ENCODE peak calls at places on chromosomes 1 and 21, in eight cellular contexts. One of them, this sample, is unnamed.

GRCh38 chr1:10387611-10388386 is 11.1 kb upstream of the PGD start:
- DNase-seq in DND-41: peak; percentile 43
- DNase-seq in GM10248: peak; percentile 46
- DNase-seq in HFF-Myc: no peak
- DNase-seq in body of pancreas: peak; percentile 13
- DNase-seq in glutamatergic neuron: peak; percentile 31
- DNase-seq in IMR-90: peak; percentile 82
- DNase-seq in ovary: peak; percentile 46
- DNase-seq in this sample: no peak

GRCh38 chr1:53826367-53826766 is 11.7 kb downstream of the NDC1 start:
- DNase-seq in DND-41: no peak
- DNase-seq in GM10248: no peak
- DNase-seq in HFF-Myc: peak; percentile 17
- DNase-seq in body of pancreas: no peak
- DNase-seq in glutamatergic neuron: no peak
- DNase-seq in IMR-90: peak; percentile 43
- DNase-seq in ovary: no peak
- DNase-seq in this sample: no peak

GRCh38 chr1:231691618-231692259 is 65.1 kb downstream of the DISC1 start:
- DNase-seq in DND-41: no peak
- DNase-seq in GM10248: no peak
- DNase-seq in HFF-Myc: no peak
- DNase-seq in body of pancreas: no peak
- DNase-seq in glutamatergic neuron: peak; percentile 81
- DNase-seq in IMR-90: peak; percentile 47
- DNase-seq in ovary: peak; percentile 82
- DNase-seq in this sample: no peak

GRCh38 chr1:7111855-7112254 is 326.6 kb downstream of the CAMTA1 start:
- DNase-seq in DND-41: no peak
- DNase-seq in GM10248: no peak
- DNase-seq in HFF-Myc: no peak
- DNase-seq in body of pancreas: no peak
- DNase-seq in glutamatergic neuron: no peak
- DNase-seq in IMR-90: no peak
- DNase-seq in ovary: no peak
- DNase-seq in this sample: no peak

GRCh38 chr1:24166988-24167387 is 20.1 kb downstream of the IFNLR1 start:
- DNase-seq in DND-41: no peak
- DNase-seq in GM10248: no peak
- DNase-seq in HFF-Myc: no peak
- DNase-seq in body of pancreas: no peak
- DNase-seq in glutamatergic neuron: no peak
- DNase-seq in IMR-90: no peak
- DNase-seq in ovary: no peak
- DNase-seq in this sample: no peak

GRCh38 chr1:112386024-112386723 is 9.8 kb upstream of the CTTNBP2NL start:
- DNase-seq in DND-41: no peak
- DNase-seq in GM10248: no peak
- DNase-seq in HFF-Myc: no peak
- DNase-seq in body of pancreas: no peak
- DNase-seq in glutamatergic neuron: no peak
- DNase-seq in IMR-90: no peak
- DNase-seq in ovary: no peak
- DNase-seq in this sample: no peak

GRCh38 chr1:229665912-229666558 is 40.0 kb downstream of the URB2 start:
- DNase-seq in DND-41: no peak
- DNase-seq in GM10248: no peak
- DNase-seq in HFF-Myc: no peak
- DNase-seq in body of pancreas: no peak
- DNase-seq in glutamatergic neuron: no peak
- DNase-seq in IMR-90: no peak
- DNase-seq in ovary: no peak
- DNase-seq in this sample: no peak

GRCh38 chr1:117059334-117059677 is 820 bp upstream of the TTF2 start:
- DNase-seq in DND-41: peak; percentile 80
- DNase-seq in GM10248: peak; percentile 61
- DNase-seq in HFF-Myc: no peak
- DNase-seq in body of pancreas: peak; percentile 87
- DNase-seq in glutamatergic neuron: peak; percentile 55
- DNase-seq in IMR-90: no peak
- DNase-seq in ovary: peak; percentile 48
- DNase-seq in this sample: peak; percentile 48

GRCh38 chr1:113389953-113390834 is at the start of gene MAGI3:
- DNase-seq in DND-41: peak; percentile 99
- DNase-seq in GM10248: peak; percentile 93
- DNase-seq in HFF-Myc: peak; percentile 93
- DNase-seq in body of pancreas: peak; percentile 98
- DNase-seq in glutamatergic neuron: peak; percentile 99
- DNase-seq in IMR-90: peak; percentile 98
- DNase-seq in ovary: peak; percentile 99
- DNase-seq in this sample: peak; percentile 93

GRCh38 chr1:27971674-27972073 is 11.9 kb downstream of the XKR8 start:
- DNase-seq in DND-41: no peak
- DNase-seq in GM10248: no peak
- DNase-seq in HFF-Myc: no peak
- DNase-seq in body of pancreas: no peak
- DNase-seq in glutamatergic neuron: no peak
- DNase-seq in IMR-90: no peak
- DNase-seq in ovary: no peak
- DNase-seq in this sample: no peak

GRCh38 chr1:42979888-42980800 is 21.5 kb upstream of the SLC2A1 start:
- DNase-seq in DND-41: no peak
- DNase-seq in GM10248: no peak
- DNase-seq in HFF-Myc: no peak
- DNase-seq in body of pancreas: no peak
- DNase-seq in glutamatergic neuron: no peak
- DNase-seq in IMR-90: no peak
- DNase-seq in ovary: no peak
- DNase-seq in this sample: no peak

GRCh38 chr1:173255214-173255813 is 48.2 kb upstream of the TNFSF4 start:
- DNase-seq in DND-41: peak; percentile 15
- DNase-seq in GM10248: peak; percentile 26
- DNase-seq in HFF-Myc: peak; percentile 24
- DNase-seq in body of pancreas: peak; percentile 9
- DNase-seq in glutamatergic neuron: no peak
- DNase-seq in IMR-90: peak; percentile 61
- DNase-seq in ovary: no peak
- DNase-seq in this sample: no peak

GRCh38 chr1:165173818-165174217 is 182.7 kb downstream of the LMX1A start:
- DNase-seq in DND-41: no peak
- DNase-seq in GM10248: no peak
- DNase-seq in HFF-Myc: no peak
- DNase-seq in body of pancreas: no peak
- DNase-seq in glutamatergic neuron: no peak
- DNase-seq in IMR-90: no peak
- DNase-seq in ovary: no peak
- DNase-seq in this sample: no peak

GRCh38 chr1:47936916-47937551 is 60.2 kb downstream of the TRABD2B start:
- DNase-seq in DND-41: no peak
- DNase-seq in GM10248: no peak
- DNase-seq in HFF-Myc: no peak
- DNase-seq in body of pancreas: no peak
- DNase-seq in glutamatergic neuron: no peak
- DNase-seq in IMR-90: no peak
- DNase-seq in ovary: no peak
- DNase-seq in this sample: no peak

GRCh38 chr1:242826706-242827336 is 302.3 kb upstream of the PLD5 start:
- DNase-seq in DND-41: no peak
- DNase-seq in GM10248: no peak
- DNase-seq in HFF-Myc: no peak
- DNase-seq in body of pancreas: no peak
- DNase-seq in glutamatergic neuron: no peak
- DNase-seq in IMR-90: no peak
- DNase-seq in ovary: no peak
- DNase-seq in this sample: no peak

GRCh38 chr1:96522927-96523326 is 198.7 kb upstream of the PTBP2 start:
- DNase-seq in DND-41: no peak
- DNase-seq in GM10248: no peak
- DNase-seq in HFF-Myc: no peak
- DNase-seq in body of pancreas: no peak
- DNase-seq in glutamatergic neuron: no peak
- DNase-seq in IMR-90: no peak
- DNase-seq in ovary: no peak
- DNase-seq in this sample: no peak

GRCh38 chr1:212293579-212293978 is 8.4 kb downstream of the PPP2R5A start:
- DNase-seq in DND-41: no peak
- DNase-seq in GM10248: no peak
- DNase-seq in HFF-Myc: no peak
- DNase-seq in body of pancreas: no peak
- DNase-seq in glutamatergic neuron: no peak
- DNase-seq in IMR-90: peak; percentile 38
- DNase-seq in ovary: no peak
- DNase-seq in this sample: no peak
- TF ChIP-seq CTCF in DND-41: no peak
- TF ChIP-seq CTCF in GM10248: no peak
- TF ChIP-seq CTCF in HFF-Myc: no peak
- TF ChIP-seq CTCF in body of pancreas: no peak
- TF ChIP-seq CTCF in glutamatergic neuron: no peak
- TF ChIP-seq CTCF in IMR-90: peak; percentile 40
- TF ChIP-seq CTCF in ovary: no peak
- TF ChIP-seq CTCF in this sample: no peak

GRCh38 chr21:36325373-36326010 is 5.5 kb downstream of the MORC3 start:
- DNase-seq in DND-41: no peak
- DNase-seq in GM10248: no peak
- DNase-seq in HFF-Myc: no peak
- DNase-seq in body of pancreas: no peak
- DNase-seq in glutamatergic neuron: no peak
- DNase-seq in IMR-90: peak; percentile 42
- DNase-seq in ovary: no peak
- DNase-seq in this sample: no peak

DNA sequence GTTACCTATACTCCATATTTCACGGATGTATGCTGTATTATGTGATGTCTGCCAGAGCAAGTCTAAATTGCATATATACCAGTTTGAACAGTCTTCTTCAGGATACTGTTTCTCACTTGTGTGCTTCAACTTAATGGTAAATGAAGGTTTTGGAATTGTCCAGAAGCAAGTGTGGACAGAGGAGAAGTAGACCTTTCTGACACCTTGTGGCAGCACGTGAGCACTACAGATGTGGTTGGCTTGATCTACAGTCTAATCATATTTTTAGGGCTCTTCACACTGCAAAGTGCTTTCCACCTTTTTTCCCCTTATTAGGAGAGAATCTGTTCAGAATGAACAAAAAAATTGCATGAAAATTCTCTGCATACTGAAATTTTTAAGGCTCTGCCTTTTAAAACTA is 10.9 kb downstream of the MORC3 start:
- DNase-seq in DND-41: peak; percentile 41
- DNase-seq in GM10248: peak; percentile 64
- DNase-seq in HFF-Myc: no peak
- DNase-seq in body of pancreas: peak; percentile 62
- DNase-seq in glutamatergic neuron: peak; percentile 48
- DNase-seq in IMR-90: peak; percentile 60
- DNase-seq in ovary: peak; percentile 54
- DNase-seq in this sample: peak; percentile 39
- TF ChIP-seq CTCF in DND-41: peak; percentile 77
- TF ChIP-seq CTCF in GM10248: peak; percentile 66
- TF ChIP-seq CTCF in HFF-Myc: peak; percentile 64
- TF ChIP-seq CTCF in body of pancreas: peak; percentile 20
- TF ChIP-seq CTCF in glutamatergic neuron: peak; percentile 65
- TF ChIP-seq CTCF in IMR-90: peak; percentile 65
- TF ChIP-seq CTCF in ovary: peak; percentile 14
- TF ChIP-seq CTCF in this sample: peak; percentile 80

GRCh38 chr1:17755120-17755519 is at the start of gene ACTL8:
- DNase-seq in DND-41: peak; percentile 20
- DNase-seq in GM10248: no peak
- DNase-seq in HFF-Myc: no peak
- DNase-seq in body of pancreas: no peak
- DNase-seq in glutamatergic neuron: no peak
- DNase-seq in IMR-90: no peak
- DNase-seq in ovary: no peak
- DNase-seq in this sample: no peak
- TF ChIP-seq CTCF in DND-41: peak; percentile 55
- TF ChIP-seq CTCF in GM10248: no peak
- TF ChIP-seq CTCF in HFF-Myc: peak; percentile 68
- TF ChIP-seq CTCF in body of pancreas: no peak
- TF ChIP-seq CTCF in glutamatergic neuron: peak; percentile 48
- TF ChIP-seq CTCF in IMR-90: peak; percentile 18
- TF ChIP-seq CTCF in ovary: no peak
- TF ChIP-seq CTCF in this sample: no peak

GRCh38 chr1:87279966-87280535 is 48.6 kb upstream of the LMO4 start:
- DNase-seq in DND-41: no peak
- DNase-seq in GM10248: no peak
- DNase-seq in HFF-Myc: no peak
- DNase-seq in body of pancreas: no peak
- DNase-seq in glutamatergic neuron: no peak
- DNase-seq in IMR-90: peak; percentile 16
- DNase-seq in ovary: no peak
- DNase-seq in this sample: no peak
- TF ChIP-seq CTCF in DND-41: peak; percentile 16
- TF ChIP-seq CTCF in GM10248: no peak
- TF ChIP-seq CTCF in HFF-Myc: no peak
- TF ChIP-seq CTCF in body of pancreas: no peak
- TF ChIP-seq CTCF in glutamatergic neuron: no peak
- TF ChIP-seq CTCF in IMR-90: no peak
- TF ChIP-seq CTCF in ovary: no peak
- TF ChIP-seq CTCF in this sample: no peak

This sample was measured in CD4-positive, alpha-beta T cell.